ENCODE peak calls at places on chromosomes 11 and 22, in seven cellular contexts. One of them, this sample, is unnamed.

GRCh38 chr11:23236846-23237550 is 376.7 kb upstream of the CCDC179 start:
- DNase-seq in transverse colon: no peak
- DNase-seq in Panc1: no peak
- DNase-seq in esophagus muscularis mucosa: no peak
- DNase-seq in tibial artery: no peak
- DNase-seq in cardiac muscle cell: no peak
- DNase-seq in BE2C: no peak
- DNase-seq in this sample: no peak

GRCh38 chr11:111539426-111540113 is 950 bp upstream of the LAYN start:
- DNase-seq in Panc1: no peak
- DNase-seq in transverse colon: no peak
- DNase-seq in tibial artery: no peak
- DNase-seq in cardiac muscle cell: no peak
- DNase-seq in esophagus muscularis mucosa: no peak
- DNase-seq in BE2C: no peak
- DNase-seq in this sample: no peak

GRCh38 chr11:100942016-100942415 is 187.6 kb downstream of the PGR start:
- DNase-seq in esophagus muscularis mucosa: no peak
- DNase-seq in BE2C: peak
- DNase-seq in cardiac muscle cell: peak
- DNase-seq in transverse colon: peak
- DNase-seq in Panc1: no peak
- DNase-seq in tibial artery: no peak
- DNase-seq in this sample: no peak

GRCh38 chr11:115247404-115247803 is 256.8 kb downstream of the CADM1 start:
- DNase-seq in transverse colon: no peak
- DNase-seq in tibial artery: no peak
- DNase-seq in cardiac muscle cell: no peak
- DNase-seq in BE2C: no peak
- DNase-seq in esophagus muscularis mucosa: no peak
- DNase-seq in Panc1: no peak
- DNase-seq in this sample: no peak

GRCh38 chr11:8098361-8098760 is 17.4 kb downstream of the TUB start:
- DNase-seq in esophagus muscularis mucosa: peak
- DNase-seq in transverse colon: no peak
- DNase-seq in tibial artery: no peak
- DNase-seq in Panc1: no peak
- DNase-seq in cardiac muscle cell: no peak
- DNase-seq in BE2C: no peak
- DNase-seq in this sample: no peak

GRCh38 chr22:41822289-41823057 is 10.4 kb upstream of the SREBF2 start:
- DNase-seq in tibial artery: no peak
- DNase-seq in Panc1: peak
- DNase-seq in cardiac muscle cell: no peak
- DNase-seq in BE2C: no peak
- DNase-seq in esophagus muscularis mucosa: no peak
- DNase-seq in transverse colon: no peak
- DNase-seq in this sample: peak

GRCh38 chr11:78109011-78109685 is 29.5 kb upstream of the NDUFC2 start:
- DNase-seq in BE2C: no peak
- DNase-seq in cardiac muscle cell: no peak
- DNase-seq in esophagus muscularis mucosa: no peak
- DNase-seq in Panc1: no peak
- DNase-seq in transverse colon: no peak
- DNase-seq in tibial artery: no peak
- DNase-seq in this sample: no peak

GRCh38 chr11:99320769-99321290 is 300.1 kb downstream of the CNTN5 start:
- DNase-seq in tibial artery: no peak
- DNase-seq in BE2C: no peak
- DNase-seq in cardiac muscle cell: no peak
- DNase-seq in transverse colon: no peak
- DNase-seq in esophagus muscularis mucosa: no peak
- DNase-seq in Panc1: no peak
- DNase-seq in this sample: no peak

GRCh38 chr11:83235825-83236224 is 42.3 kb downstream of the ANKRD42 start:
- DNase-seq in Panc1: no peak
- DNase-seq in tibial artery: no peak
- DNase-seq in BE2C: no peak
- DNase-seq in transverse colon: no peak
- DNase-seq in cardiac muscle cell: peak
- DNase-seq in esophagus muscularis mucosa: no peak
- DNase-seq in this sample: no peak

GRCh38 chr22:33519140-33519973 is 400.9 kb downstream of the LARGE1 start:
- DNase-seq in tibial artery: no peak
- DNase-seq in Panc1: no peak
- DNase-seq in transverse colon: peak
- DNase-seq in esophagus muscularis mucosa: no peak
- DNase-seq in cardiac muscle cell: peak
- DNase-seq in BE2C: no peak
- DNase-seq in this sample: peak

GRCh38 chr11:845872-846271 is 3.2 kb downstream of the TSPAN4 start:
- DNase-seq in transverse colon: no peak
- DNase-seq in esophagus muscularis mucosa: no peak
- DNase-seq in cardiac muscle cell: no peak
- DNase-seq in tibial artery: no peak
- DNase-seq in Panc1: no peak
- DNase-seq in BE2C: no peak
- DNase-seq in this sample: no peak

GRCh38 chr11:86624366-86624765 is 48.0 kb downstream of the ME3 start:
- DNase-seq in BE2C: no peak
- DNase-seq in cardiac muscle cell: no peak
- DNase-seq in Panc1: no peak
- DNase-seq in esophagus muscularis mucosa: no peak
- DNase-seq in transverse colon: no peak
- DNase-seq in tibial artery: no peak
- DNase-seq in this sample: no peak

GRCh38 chr11:72378704-72379383 is 55.5 kb downstream of the CLPB start:
- DNase-seq in cardiac muscle cell: no peak
- DNase-seq in tibial artery: peak
- DNase-seq in BE2C: no peak
- DNase-seq in esophagus muscularis mucosa: peak
- DNase-seq in Panc1: no peak
- DNase-seq in transverse colon: peak
- DNase-seq in this sample: no peak

GRCh38 chr11:68308068-68308467 is 4.3 kb upstream of the LRP5 start:
- DNase-seq in cardiac muscle cell: no peak
- DNase-seq in esophagus muscularis mucosa: no peak
- DNase-seq in tibial artery: no peak
- DNase-seq in BE2C: no peak
- DNase-seq in Panc1: no peak
- DNase-seq in transverse colon: no peak
- DNase-seq in this sample: no peak

GRCh38 chr11:32752001-32752400 is 42.5 kb downstream of the CCDC73 start:
- DNase-seq in cardiac muscle cell: no peak
- DNase-seq in Panc1: no peak
- DNase-seq in BE2C: no peak
- DNase-seq in transverse colon: no peak
- DNase-seq in tibial artery: no peak
- DNase-seq in esophagus muscularis mucosa: no peak
- DNase-seq in this sample: no peak

GRCh38 chr11:32751381-32751780 is 43.1 kb downstream of the CCDC73 start:
- DNase-seq in esophagus muscularis mucosa: no peak
- DNase-seq in Panc1: no peak
- DNase-seq in cardiac muscle cell: no peak
- DNase-seq in BE2C: no peak
- DNase-seq in transverse colon: no peak
- DNase-seq in tibial artery: no peak
- DNase-seq in this sample: no peak
- TF ChIP-seq CTCF in esophagus muscularis mucosa: no peak
- TF ChIP-seq CTCF in Panc1: no peak
- TF ChIP-seq CTCF in cardiac muscle cell: no peak
- TF ChIP-seq CTCF in BE2C: no peak
- TF ChIP-seq CTCF in transverse colon: no peak
- TF ChIP-seq CTCF in tibial artery: no peak
- TF ChIP-seq CTCF in this sample: no peak

GRCh38 chr11:46345131-46345597 is 2.1 kb upstream of the DGKZ start:
- DNase-seq in transverse colon: peak
- DNase-seq in tibial artery: no peak
- DNase-seq in BE2C: no peak
- DNase-seq in esophagus muscularis mucosa: no peak
- DNase-seq in Panc1: no peak
- DNase-seq in cardiac muscle cell: no peak
- DNase-seq in this sample: peak

GRCh38 chr11:46347637-46348311 is 511 bp downstream of the DGKZ start:
- DNase-seq in Panc1: no peak
- DNase-seq in transverse colon: peak
- DNase-seq in tibial artery: peak
- DNase-seq in BE2C: no peak
- DNase-seq in esophagus muscularis mucosa: no peak
- DNase-seq in cardiac muscle cell: no peak
- DNase-seq in this sample: no peak

GRCh38 chr11:46348566-46348981 is 1.3 kb downstream of the DGKZ start:
- DNase-seq in BE2C: no peak
- DNase-seq in esophagus muscularis mucosa: no peak
- DNase-seq in Panc1: no peak
- DNase-seq in tibial artery: no peak
- DNase-seq in cardiac muscle cell: peak
- DNase-seq in transverse colon: peak
- DNase-seq in this sample: no peak

GRCh38 chr11:46345881-46346484 is 1.3 kb upstream of the DGKZ start:
- DNase-seq in esophagus muscularis mucosa: no peak
- DNase-seq in tibial artery: no peak
- DNase-seq in transverse colon: no peak
- DNase-seq in Panc1: no peak
- DNase-seq in BE2C: no peak
- DNase-seq in cardiac muscle cell: no peak
- DNase-seq in this sample: no peak

DNA sequence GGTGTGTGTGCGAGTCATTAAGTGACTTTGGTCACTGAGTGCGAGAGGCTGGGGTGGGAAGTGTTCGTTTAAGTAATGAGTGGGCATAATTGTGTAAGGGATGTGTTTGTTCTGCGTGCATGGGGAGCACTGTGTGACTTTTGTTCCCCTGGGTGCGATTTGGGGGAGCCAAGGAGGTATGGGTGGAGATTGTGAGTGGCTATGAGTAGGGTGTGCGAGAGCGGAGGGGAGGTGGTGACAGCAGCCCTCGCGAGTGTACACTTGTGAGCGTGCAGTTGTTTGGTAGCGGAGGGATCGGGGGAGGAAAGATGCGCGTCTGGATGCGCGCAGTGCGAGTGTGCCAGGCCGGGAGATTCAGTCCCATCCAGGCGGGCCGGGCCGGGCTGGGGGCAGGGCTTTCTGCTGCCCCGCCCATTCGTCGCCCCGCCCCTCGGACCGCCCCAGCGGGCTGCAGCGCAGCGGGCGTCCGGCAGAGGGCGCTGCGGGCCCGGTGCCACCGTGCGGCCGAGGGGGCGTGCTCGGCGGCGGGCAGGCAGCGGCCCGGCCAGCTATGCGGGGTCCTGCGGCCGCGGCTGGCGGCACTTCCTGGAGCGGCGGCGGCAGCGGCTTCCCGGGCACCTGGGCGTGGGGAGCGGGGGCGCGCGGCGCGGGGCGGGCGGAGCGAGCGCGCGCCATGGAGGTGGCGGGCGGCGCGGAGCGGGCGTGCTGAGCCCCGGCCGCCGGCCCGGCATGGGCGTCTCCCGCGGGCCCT is at the start of gene DGKZ:
- DNase-seq in cardiac muscle cell: peak
- DNase-seq in tibial artery: peak
- DNase-seq in transverse colon: peak
- DNase-seq in Panc1: no peak
- DNase-seq in BE2C: peak
- DNase-seq in esophagus muscularis mucosa: no peak
- DNase-seq in this sample: peak
- TF ChIP-seq CTCF in cardiac muscle cell: peak
- TF ChIP-seq CTCF in tibial artery: peak
- TF ChIP-seq CTCF in transverse colon: peak
- TF ChIP-seq CTCF in Panc1: peak
- TF ChIP-seq CTCF in BE2C: peak
- TF ChIP-seq CTCF in esophagus muscularis mucosa: peak
- TF ChIP-seq CTCF in this sample: peak

GRCh38 chr11:45486461-45486860 is 179.0 kb downstream of the CHST1 start:
- DNase-seq in BE2C: no peak
- DNase-seq in cardiac muscle cell: no peak
- DNase-seq in esophagus muscularis mucosa: no peak
- DNase-seq in transverse colon: no peak
- DNase-seq in tibial artery: no peak
- DNase-seq in Panc1: no peak
- DNase-seq in this sample: no peak

GRCh38 chr11:45484326-45484725 is 181.1 kb downstream of the CHST1 start:
- DNase-seq in esophagus muscularis mucosa: no peak
- DNase-seq in BE2C: no peak
- DNase-seq in transverse colon: no peak
- DNase-seq in Panc1: no peak
- DNase-seq in cardiac muscle cell: no peak
- DNase-seq in tibial artery: peak
- DNase-seq in this sample: no peak

GRCh38 chr11:45483361-45483760 is 182.1 kb downstream of the CHST1 start:
- DNase-seq in tibial artery: peak
- DNase-seq in BE2C: no peak
- DNase-seq in Panc1: no peak
- DNase-seq in cardiac muscle cell: no peak
- DNase-seq in esophagus muscularis mucosa: no peak
- DNase-seq in transverse colon: no peak
- DNase-seq in this sample: no peak

GRCh38 chr11:45482331-45482730 is 183.1 kb downstream of the CHST1 start:
- DNase-seq in BE2C: no peak
- DNase-seq in tibial artery: peak
- DNase-seq in Panc1: no peak
- DNase-seq in esophagus muscularis mucosa: no peak
- DNase-seq in cardiac muscle cell: no peak
- DNase-seq in transverse colon: no peak
- DNase-seq in this sample: no peak

GRCh38 chr11:45485070-45485716 is 180.2 kb downstream of the CHST1 start:
- DNase-seq in transverse colon: no peak
- DNase-seq in tibial artery: no peak
- DNase-seq in esophagus muscularis mucosa: no peak
- DNase-seq in BE2C: no peak
- DNase-seq in Panc1: no peak
- DNase-seq in cardiac muscle cell: no peak
- DNase-seq in this sample: no peak
- TF ChIP-seq CTCF in transverse colon: no peak
- TF ChIP-seq CTCF in tibial artery: no peak
- TF ChIP-seq CTCF in esophagus muscularis mucosa: no peak
- TF ChIP-seq CTCF in BE2C: no peak
- TF ChIP-seq CTCF in Panc1: no peak
- TF ChIP-seq CTCF in cardiac muscle cell: peak
- TF ChIP-seq CTCF in this sample: no peak

GRCh38 chr11:131917634-131918384 is 547.4 kb downstream of the NTM start:
- DNase-seq in Panc1: no peak
- DNase-seq in BE2C: no peak
- DNase-seq in cardiac muscle cell: no peak
- DNase-seq in tibial artery: no peak
- DNase-seq in transverse colon: no peak
- DNase-seq in esophagus muscularis mucosa: no peak
- DNase-seq in this sample: no peak

GRCh38 chr11:131916633-131917032 is 546.2 kb downstream of the NTM start:
- DNase-seq in cardiac muscle cell: no peak
- DNase-seq in BE2C: no peak
- DNase-seq in tibial artery: no peak
- DNase-seq in esophagus muscularis mucosa: no peak
- DNase-seq in Panc1: no peak
- DNase-seq in transverse colon: no peak
- DNase-seq in this sample: no peak

GRCh38 chr11:131913267-131913666 is 542.9 kb downstream of the NTM start:
- DNase-seq in Panc1: no peak
- DNase-seq in tibial artery: no peak
- DNase-seq in transverse colon: no peak
- DNase-seq in BE2C: no peak
- DNase-seq in cardiac muscle cell: no peak
- DNase-seq in esophagus muscularis mucosa: no peak
- DNase-seq in this sample: no peak

GRCh38 chr11:131912127-131912526 is 541.7 kb downstream of the NTM start:
- DNase-seq in esophagus muscularis mucosa: no peak
- DNase-seq in tibial artery: no peak
- DNase-seq in cardiac muscle cell: no peak
- DNase-seq in Panc1: no peak
- DNase-seq in transverse colon: no peak
- DNase-seq in BE2C: no peak
- DNase-seq in this sample: no peak

GRCh38 chr11:131914299-131914902 is 544.0 kb downstream of the NTM start:
- DNase-seq in BE2C: no peak
- DNase-seq in cardiac muscle cell: no peak
- DNase-seq in tibial artery: no peak
- DNase-seq in esophagus muscularis mucosa: no peak
- DNase-seq in Panc1: no peak
- DNase-seq in transverse colon: no peak
- DNase-seq in this sample: peak
- TF ChIP-seq CTCF in BE2C: no peak
- TF ChIP-seq CTCF in cardiac muscle cell: peak
- TF ChIP-seq CTCF in tibial artery: peak
- TF ChIP-seq CTCF in esophagus muscularis mucosa: peak
- TF ChIP-seq CTCF in Panc1: peak
- TF ChIP-seq CTCF in transverse colon: peak
- TF ChIP-seq CTCF in this sample: no peak

This sample was measured in GM13976.